ENCODE peak calls at places on chromosomes 6 and 20, in five cellular contexts. E is epithelial cell of esophagus, I is HFFc6, N is Peyer's patch, Q is psoas muscle. Z is an unnamed sample.

GRCh38 chr6:151004415-151005024 is 139.0 kb downstream of the MTHFD1L start:
- DNase-seq in E (peak), I (peak), N (no peak), Q (no peak), Z (no peak)

GRCh38 chr6:105257350-105257749 is 77.5 kb upstream of the POPDC3 start:
- DNase-seq in E (no peak), I (no peak), N (no peak), Q (no peak), Z (no peak)

GRCh38 chr6:31180500-31180899 is 10.0 kb upstream of the POU5F1 start:
- DNase-seq in E (peak), I (no peak), N (peak), Q (peak), Z (no peak)

GRCh38 chr6:29796026-29796425 is 31.6 kb upstream of the HLA-G start:
- DNase-seq in E (no peak), I (no peak), N (no peak), Q (no peak), Z (no peak)

GRCh38 chr20:961768-962167 is 40.3 kb downstream of the RSPO4 start:
- DNase-seq in E (no peak), I (no peak), N (no peak), Q (no peak), Z (no peak)

GRCh38 chr6:14912226-14912625 is 333.6 kb upstream of the JARID2 start:
- DNase-seq in E (no peak), I (no peak), N (no peak), Q (no peak), Z (no peak)

GRCh38 chr6:65786815-65787214 is 79.8 kb upstream of the EYS start:
- DNase-seq in E (no peak), I (no peak), N (no peak), Q (no peak), Z (no peak)

GRCh38 chr6:75149253-75149652 is 56.6 kb downstream of the COL12A1 start:
- DNase-seq in E (peak), I (no peak), N (no peak), Q (no peak), Z (no peak)

GRCh38 chr6:80282913-80283554 is 176.6 kb downstream of the BCKDHB start:
- DNase-seq in E (no peak), I (no peak), N (no peak), Q (no peak), Z (no peak)

GRCh38 chr6:117463762-117464665 is 18.5 kb upstream of the DCBLD1 start:
- DNase-seq in E (peak), I (peak), N (no peak), Q (no peak), Z (no peak)

GRCh38 chr20:18288748-18289705 is 700 bp downstream of the ZNF133 start:
- DNase-seq in E (peak), I (peak), N (no peak), Q (peak), Z (no peak)

GRCh38 chr6:134230087-134230717 is 87.7 kb downstream of the SGK1 start:
- DNase-seq in E (no peak), I (no peak), N (no peak), Q (peak), Z (no peak)

GRCh38 chr6:36735110-36735971 is 37.7 kb downstream of the RAB44 start:
- DNase-seq in E (peak), I (peak), N (peak), Q (peak), Z (no peak)

GRCh38 chr6:136725124-136725523 is 67.2 kb downstream of the MAP3K5 start:
- DNase-seq in E (no peak), I (no peak), N (no peak), Q (no peak), Z (no peak)

GRCh38 chr20:32456869-32457421 is 98.8 kb downstream of the ASXL1 start:
- DNase-seq in E (no peak), I (peak), N (no peak), Q (peak), Z (peak)

DNA sequence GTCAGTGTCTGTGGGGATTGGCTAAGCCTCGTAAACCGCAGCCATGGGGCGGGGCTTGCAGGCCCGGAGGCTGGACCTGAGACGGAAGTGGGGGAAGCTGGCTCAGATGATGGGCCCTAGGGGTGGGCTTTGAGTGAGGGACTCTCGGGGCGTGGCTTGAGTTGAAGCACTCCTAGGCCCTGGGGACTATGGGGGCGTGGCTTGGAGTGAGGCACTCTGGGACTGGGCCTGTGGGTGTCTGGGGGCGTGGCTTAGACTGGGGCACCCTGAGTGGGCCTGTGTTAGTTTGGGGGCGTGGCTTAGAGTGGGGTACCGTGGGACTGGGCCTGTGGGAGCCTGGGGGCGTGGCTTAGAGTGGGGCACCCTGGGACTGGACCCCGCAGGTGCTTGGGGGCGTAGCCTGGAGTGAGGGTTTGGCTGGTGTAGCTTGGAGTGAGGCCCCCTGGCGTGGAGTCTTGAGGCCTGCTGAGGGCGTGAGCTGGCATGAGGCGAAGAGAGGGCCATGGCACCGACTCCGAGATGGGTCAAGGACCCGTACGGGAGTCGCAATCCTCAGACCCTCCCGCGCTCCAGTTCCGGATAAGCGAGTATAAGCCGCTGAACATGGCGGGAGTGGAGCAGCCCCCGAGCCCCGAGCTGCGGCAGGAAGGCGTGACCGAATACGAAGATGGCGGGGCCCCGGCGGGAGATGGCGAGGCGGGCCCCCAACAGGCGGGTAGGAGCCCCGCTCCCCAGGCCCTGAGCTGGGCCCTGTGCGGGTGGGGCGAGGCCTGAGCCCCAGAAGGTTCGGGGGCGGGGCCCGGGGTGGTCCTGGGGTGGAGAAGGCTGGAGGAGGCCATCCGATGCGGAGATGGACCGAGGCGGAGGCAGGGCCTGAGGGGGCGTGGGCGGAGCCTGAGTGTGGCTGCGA is 6.8 kb downstream of the L3MBTL1 start:
- DNase-seq in E (peak), I (peak), N (peak), Q (peak), Z (peak)
- TF ChIP-seq CTCF in E (peak), I (peak), N (peak), Q (peak), Z (no peak)

DNA sequence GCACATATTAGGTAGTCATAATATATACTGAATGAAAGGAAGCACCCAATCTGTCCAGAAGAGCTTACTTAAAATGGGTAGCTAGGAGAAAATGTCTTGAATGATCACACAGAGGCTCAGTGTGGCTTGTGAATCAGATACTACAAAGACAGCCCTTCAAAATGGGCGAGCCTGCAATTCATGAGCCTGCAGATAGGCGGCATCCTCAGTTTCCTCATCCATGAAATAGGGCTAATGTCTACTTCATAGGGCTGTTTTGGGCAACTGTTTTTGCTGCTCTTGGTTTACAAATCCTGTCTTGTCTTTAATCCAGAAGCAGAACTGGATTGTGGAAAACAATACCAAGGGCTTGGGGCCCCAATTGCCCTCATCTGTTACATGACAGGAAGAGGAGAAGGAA is 129.3 kb upstream of the KCNK16 start:
- DNase-seq in E (peak), I (no peak), N (no peak), Q (no peak), Z (no peak)
- TF ChIP-seq CTCF in E (no peak), I (peak), N (peak), Q (peak), Z (peak)

GRCh38 chr6:63882208-63882607 is 246.6 kb downstream of the PHF3 start:
- DNase-seq in E (peak), I (no peak), N (no peak), Q (no peak), Z (no peak)
- TF ChIP-seq CTCF in E (peak), I (peak), N (no peak), Q (peak), Z (peak)

GRCh38 chr20:34083137-34083536 is 28.9 kb downstream of the EIF2S2 start:
- DNase-seq in E (peak), I (peak), N (peak), Q (peak), Z (no peak)
- TF ChIP-seq CTCF in E (peak), I (no peak), N (no peak), Q (peak), Z (no peak)

Z was measured in glutamatergic neuron.